ENCODE peak calls at places on chromosomes 6 and 20, in seven cellular contexts. One of them, this sample, is unnamed.

GRCh38 chr6:28606424-28607391 is 81.0 kb downstream of the GPX5 start:
- DNase-seq in sigmoid colon: no peak
- DNase-seq in stomach: no peak
- DNase-seq in GM12878: peak; percentile 45
- DNase-seq in HepG2: peak; percentile 83
- DNase-seq in K562: peak; percentile 44
- DNase-seq in transverse colon: no peak
- DNase-seq in this sample: no peak

GRCh38 chr6:170041526-170041925 is 249.4 kb downstream of the DLL1 start:
- DNase-seq in sigmoid colon: peak; percentile 51
- DNase-seq in stomach: no peak
- DNase-seq in GM12878: no peak
- DNase-seq in HepG2: no peak
- DNase-seq in K562: no peak
- DNase-seq in transverse colon: no peak
- DNase-seq in this sample: no peak

GRCh38 chr20:51529758-51530157 is 12.8 kb downstream of the NFATC2 start:
- DNase-seq in sigmoid colon: no peak
- DNase-seq in stomach: peak; percentile 46
- DNase-seq in GM12878: no peak
- DNase-seq in HepG2: no peak
- DNase-seq in K562: no peak
- DNase-seq in transverse colon: peak; percentile 37
- DNase-seq in this sample: no peak

GRCh38 chr6:1230281-1230680 is 81.6 kb upstream of the FOXQ1 start:
- DNase-seq in sigmoid colon: no peak
- DNase-seq in stomach: no peak
- DNase-seq in GM12878: no peak
- DNase-seq in HepG2: no peak
- DNase-seq in K562: no peak
- DNase-seq in transverse colon: no peak
- DNase-seq in this sample: no peak

GRCh38 chr20:64192406-64192805 is 28.2 kb downstream of the MYT1 start:
- DNase-seq in sigmoid colon: no peak
- DNase-seq in stomach: no peak
- DNase-seq in GM12878: no peak
- DNase-seq in HepG2: no peak
- DNase-seq in K562: no peak
- DNase-seq in transverse colon: no peak
- DNase-seq in this sample: no peak

GRCh38 chr20:48601798-48602197 is 226.0 kb downstream of the PREX1 start:
- DNase-seq in sigmoid colon: peak; percentile 28
- DNase-seq in stomach: no peak
- DNase-seq in GM12878: no peak
- DNase-seq in HepG2: no peak
- DNase-seq in K562: no peak
- DNase-seq in transverse colon: no peak
- DNase-seq in this sample: no peak

GRCh38 chr6:89485320-89485719 is 52.4 kb downstream of the ANKRD6 start:
- DNase-seq in sigmoid colon: no peak
- DNase-seq in stomach: no peak
- DNase-seq in GM12878: no peak
- DNase-seq in HepG2: no peak
- DNase-seq in K562: no peak
- DNase-seq in transverse colon: no peak
- DNase-seq in this sample: no peak

GRCh38 chr6:129672883-129673631 is 36.9 kb downstream of the ARHGAP18 start:
- DNase-seq in sigmoid colon: no peak
- DNase-seq in stomach: no peak
- DNase-seq in GM12878: peak; percentile 60
- DNase-seq in HepG2: peak; percentile 55
- DNase-seq in K562: no peak
- DNase-seq in transverse colon: no peak
- DNase-seq in this sample: peak; percentile 5

GRCh38 chr6:7979831-7980230 is 69.2 kb upstream of the TXNDC5 start:
- DNase-seq in sigmoid colon: no peak
- DNase-seq in stomach: no peak
- DNase-seq in GM12878: no peak
- DNase-seq in HepG2: no peak
- DNase-seq in K562: no peak
- DNase-seq in transverse colon: no peak
- DNase-seq in this sample: no peak

GRCh38 chr6:161432546-161432945 is 158.7 kb upstream of the AGPAT4 start:
- DNase-seq in sigmoid colon: no peak
- DNase-seq in stomach: no peak
- DNase-seq in GM12878: no peak
- DNase-seq in HepG2: no peak
- DNase-seq in K562: no peak
- DNase-seq in transverse colon: no peak
- DNase-seq in this sample: no peak

GRCh38 chr6:135921176-135921575 is 69.7 kb downstream of the PDE7B start:
- DNase-seq in sigmoid colon: no peak
- DNase-seq in stomach: no peak
- DNase-seq in GM12878: no peak
- DNase-seq in HepG2: no peak
- DNase-seq in K562: no peak
- DNase-seq in transverse colon: no peak
- DNase-seq in this sample: no peak

GRCh38 chr6:142275146-142276006 is 26.4 kb upstream of the ADGRG6 start:
- DNase-seq in sigmoid colon: no peak
- DNase-seq in stomach: no peak
- DNase-seq in GM12878: no peak
- DNase-seq in HepG2: no peak
- DNase-seq in K562: no peak
- DNase-seq in transverse colon: no peak
- DNase-seq in this sample: no peak

GRCh38 chr6:131997450-131998153 is 46.4 kb upstream of the CCN2 start:
- DNase-seq in sigmoid colon: no peak
- DNase-seq in stomach: no peak
- DNase-seq in GM12878: no peak
- DNase-seq in HepG2: peak; percentile 37
- DNase-seq in K562: no peak
- DNase-seq in transverse colon: no peak
- DNase-seq in this sample: no peak

GRCh38 chr6:14871196-14871595 is 374.7 kb upstream of the JARID2 start:
- DNase-seq in sigmoid colon: no peak
- DNase-seq in stomach: no peak
- DNase-seq in GM12878: no peak
- DNase-seq in HepG2: no peak
- DNase-seq in K562: no peak
- DNase-seq in transverse colon: no peak
- DNase-seq in this sample: no peak

GRCh38 chr20:61654726-61655125 is 402.7 kb downstream of the CDH4 start:
- DNase-seq in sigmoid colon: no peak
- DNase-seq in stomach: no peak
- DNase-seq in GM12878: no peak
- DNase-seq in HepG2: no peak
- DNase-seq in K562: no peak
- DNase-seq in transverse colon: no peak
- DNase-seq in this sample: no peak

GRCh38 chr20:7938058-7938457 is 2.2 kb downstream of the HAO1 start:
- DNase-seq in sigmoid colon: no peak
- DNase-seq in stomach: no peak
- DNase-seq in GM12878: no peak
- DNase-seq in HepG2: no peak
- DNase-seq in K562: no peak
- DNase-seq in transverse colon: no peak
- DNase-seq in this sample: no peak

DNA sequence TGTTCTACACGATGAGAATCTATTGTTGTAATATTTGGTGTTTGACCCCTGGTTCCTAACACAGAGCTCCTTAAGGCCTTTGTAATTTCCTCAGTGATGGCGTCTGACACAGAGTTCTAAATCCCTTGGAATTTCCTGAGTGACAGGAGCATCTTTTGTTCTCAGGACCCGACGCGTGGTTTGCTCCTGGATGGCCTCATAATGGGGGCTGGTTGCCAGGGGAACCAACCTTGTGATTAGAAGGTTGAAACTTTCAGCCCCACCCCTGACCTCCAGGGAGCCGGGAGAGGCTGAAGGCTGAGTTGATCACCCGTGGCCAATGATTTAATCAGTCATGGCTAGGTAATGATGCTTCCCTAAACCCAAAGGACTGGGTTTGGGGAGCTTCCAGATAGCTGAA is 20.5 kb upstream of the ZNF133 start:
- DNase-seq in sigmoid colon: no peak
- DNase-seq in stomach: no peak
- DNase-seq in GM12878: no peak
- DNase-seq in HepG2: no peak
- DNase-seq in K562: no peak
- DNase-seq in transverse colon: no peak
- DNase-seq in this sample: no peak
- TF ChIP-seq EP300 in sigmoid colon: no peak
- TF ChIP-seq EP300 in stomach: no peak
- TF ChIP-seq EP300 in GM12878: no peak
- TF ChIP-seq EP300 in HepG2: no peak
- TF ChIP-seq EP300 in K562: no peak
- TF ChIP-seq EP300 in transverse colon: no peak
- TF ChIP-seq EP300 in this sample: no peak

GRCh38 chr20:31606678-31606927 is 1.5 kb downstream of the ID1 start:
- DNase-seq in sigmoid colon: no peak
- DNase-seq in stomach: no peak
- DNase-seq in GM12878: no peak
- DNase-seq in HepG2: no peak
- DNase-seq in K562: no peak
- DNase-seq in transverse colon: peak; percentile 27
- DNase-seq in this sample: no peak

GRCh38 chr20:31603822-31604566 is 1.1 kb upstream of the ID1 start:
- DNase-seq in sigmoid colon: peak; percentile 97
- DNase-seq in stomach: peak; percentile 96
- DNase-seq in GM12878: peak; percentile 28
- DNase-seq in HepG2: peak; percentile 100
- DNase-seq in K562: peak; percentile 91
- DNase-seq in transverse colon: peak; percentile 98
- DNase-seq in this sample: peak; percentile 97

GRCh38 chr20:31605902-31606677 is 1.0 kb downstream of the ID1 start:
- DNase-seq in sigmoid colon: peak; percentile 72
- DNase-seq in stomach: peak; percentile 35
- DNase-seq in GM12878: no peak
- DNase-seq in HepG2: peak; percentile 47
- DNase-seq in K562: peak; percentile 43
- DNase-seq in transverse colon: peak; percentile 57
- DNase-seq in this sample: no peak

GRCh38 chr20:31604567-31605030 is 490 bp upstream of the ID1 start:
- DNase-seq in sigmoid colon: no peak
- DNase-seq in stomach: no peak
- DNase-seq in GM12878: no peak
- DNase-seq in HepG2: peak; percentile 48
- DNase-seq in K562: no peak
- DNase-seq in transverse colon: no peak
- DNase-seq in this sample: no peak

DNA sequence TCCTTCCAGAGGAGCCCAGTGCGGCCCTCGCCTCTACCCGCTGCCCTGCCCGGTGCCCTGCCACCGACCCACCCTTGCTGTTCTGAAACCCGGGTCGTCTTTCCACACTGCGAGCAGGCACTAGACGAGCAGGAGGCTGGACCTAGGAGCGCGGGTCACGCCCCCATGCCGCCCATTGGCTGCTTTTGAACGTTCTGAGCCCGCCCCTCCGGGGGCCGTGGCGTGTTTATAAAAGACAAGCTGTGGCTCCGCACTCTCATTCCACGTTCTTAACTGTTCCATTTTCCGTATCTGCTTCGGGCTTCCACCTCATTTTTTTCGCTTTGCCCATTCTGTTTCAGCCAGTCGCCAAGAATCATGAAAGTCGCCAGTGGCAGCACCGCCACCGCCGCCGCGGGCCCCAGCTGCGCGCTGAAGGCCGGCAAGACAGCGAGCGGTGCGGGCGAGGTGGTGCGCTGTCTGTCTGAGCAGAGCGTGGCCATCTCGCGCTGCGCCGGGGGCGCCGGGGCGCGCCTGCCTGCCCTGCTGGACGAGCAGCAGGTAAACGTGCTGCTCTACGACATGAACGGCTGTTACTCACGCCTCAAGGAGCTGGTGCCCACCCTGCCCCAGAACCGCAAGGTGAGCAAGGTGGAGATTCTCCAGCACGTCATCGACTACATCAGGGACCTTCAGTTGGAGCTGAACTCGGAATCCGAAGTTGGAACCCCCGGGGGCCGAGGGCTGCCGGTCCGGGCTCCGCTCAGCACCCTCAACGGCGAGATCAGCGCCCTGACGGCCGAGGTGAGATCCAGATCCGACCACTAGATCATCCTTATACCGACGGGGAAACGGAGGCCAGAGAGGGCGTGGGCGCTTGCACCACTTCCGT is at the start of gene ID1:
- DNase-seq in sigmoid colon: peak; percentile 97
- DNase-seq in stomach: peak; percentile 95
- DNase-seq in GM12878: no peak
- DNase-seq in HepG2: peak; percentile 99
- DNase-seq in K562: peak; percentile 96
- DNase-seq in transverse colon: peak; percentile 97
- DNase-seq in this sample: peak; percentile 99
- TF ChIP-seq POLR2A in sigmoid colon: peak; percentile 92
- TF ChIP-seq POLR2A in stomach: peak; percentile 94
- TF ChIP-seq POLR2A in GM12878: peak; percentile 76
- TF ChIP-seq POLR2A in HepG2: no peak
- TF ChIP-seq POLR2A in K562: peak; percentile 100
- TF ChIP-seq POLR2A in transverse colon: peak; percentile 100
- TF ChIP-seq POLR2A in this sample: peak; percentile 94

GRCh38 chr6:110401585-110402176 is 13.7 kb downstream of the DDO start:
- DNase-seq in sigmoid colon: no peak
- DNase-seq in stomach: no peak
- DNase-seq in GM12878: no peak
- DNase-seq in HepG2: no peak
- DNase-seq in K562: no peak
- DNase-seq in transverse colon: no peak
- DNase-seq in this sample: no peak
- TF ChIP-seq POLR2AphosphoS5 in sigmoid colon: no peak
- TF ChIP-seq POLR2AphosphoS5 in stomach: no peak
- TF ChIP-seq POLR2AphosphoS5 in GM12878: no peak
- TF ChIP-seq POLR2AphosphoS5 in HepG2: no peak
- TF ChIP-seq POLR2AphosphoS5 in K562: no peak
- TF ChIP-seq POLR2AphosphoS5 in transverse colon: no peak
- TF ChIP-seq POLR2AphosphoS5 in this sample: no peak

DNA sequence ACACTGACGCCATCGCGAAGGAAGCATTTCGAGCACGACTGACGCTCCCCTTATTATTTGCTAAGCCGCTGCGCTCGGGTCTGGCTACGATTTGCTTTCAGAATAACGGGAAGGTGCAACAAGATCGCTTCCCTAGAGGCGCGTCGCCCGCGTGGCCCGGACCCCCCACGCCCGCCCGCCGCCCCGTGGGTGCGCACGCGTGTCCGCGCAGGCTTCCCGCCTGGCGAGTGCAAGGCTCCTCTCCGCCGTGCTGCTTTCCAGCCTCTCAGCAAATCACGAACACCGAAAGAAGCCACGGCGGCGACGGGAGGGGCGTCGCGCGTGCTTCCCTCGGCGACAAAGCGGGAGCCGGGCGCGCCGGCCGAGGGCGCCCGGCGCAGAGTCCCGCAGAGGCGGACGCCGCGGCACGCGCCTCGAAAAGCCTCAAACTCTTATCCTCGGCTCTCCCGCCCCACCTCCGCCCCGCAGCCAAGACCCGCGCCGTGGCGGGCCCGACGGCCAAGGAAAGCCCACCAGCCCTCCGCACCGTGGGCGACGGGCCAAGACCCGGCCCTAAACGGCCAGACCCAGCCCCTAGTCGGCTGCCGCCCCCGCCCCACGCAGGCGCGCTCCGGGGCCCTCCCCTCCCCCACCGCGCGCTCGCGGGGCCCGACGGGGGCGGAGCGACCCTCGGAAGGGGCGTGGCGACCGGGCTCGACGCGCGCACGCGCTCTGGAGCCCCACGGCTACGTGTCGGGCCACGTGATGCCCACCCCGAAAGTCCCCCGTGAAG is 987 bp upstream of the QKI start:
- DNase-seq in sigmoid colon: peak; percentile 94
- DNase-seq in stomach: peak; percentile 85
- DNase-seq in GM12878: no peak
- DNase-seq in HepG2: peak; percentile 88
- DNase-seq in K562: peak; percentile 97
- DNase-seq in transverse colon: peak; percentile 83
- DNase-seq in this sample: no peak
- TF ChIP-seq EP300 in sigmoid colon: no peak
- TF ChIP-seq EP300 in stomach: no peak
- TF ChIP-seq EP300 in GM12878: no peak
- TF ChIP-seq EP300 in HepG2: peak; percentile 45
- TF ChIP-seq EP300 in K562: no peak
- TF ChIP-seq EP300 in transverse colon: no peak
- TF ChIP-seq EP300 in this sample: no peak